ENCODE peak calls at places on chromosome 6, in nine cellular contexts. D, G, C, E, F, P, O, X and Y are unnamed samples.

GRCh38 chr6:144372611-144373010 is 87.5 kb downstream of the UTRN start:
- DNase-seq in D (no peak), E (no peak), X (no peak), G (no peak), P (no peak), C (no peak), F (no peak), O (no peak), Y (no peak)

GRCh38 chr6:54813901-54814300 is 32.7 kb upstream of the FAM83B start:
- DNase-seq in P (no peak), F (peak; percentile 92), C (no peak), X (no peak), E (no peak), G (no peak), D (peak; percentile 52), O (no peak), Y (no peak)

GRCh38 chr6:80932364-80932763 is 820.1 kb downstream of the TENT5A start:
- DNase-seq in D (peak; percentile 27), G (no peak), P (no peak), E (no peak), O (no peak), C (no peak), X (no peak), F (no peak), Y (no peak)

GRCh38 chr6:157314705-157315321 is 8.5 kb downstream of the TMEM242 start:
- DNase-seq in P (no peak), D (peak; percentile 76), E (no peak), O (no peak), X (no peak), G (no peak), F (peak; percentile 42), C (no peak), Y (no peak)

GRCh38 chr6:7424967-7425807 is 35.6 kb downstream of the RIOK1 start:
- DNase-seq in O (no peak), D (peak; percentile 41), G (peak; percentile 2), X (no peak), E (no peak), F (peak; percentile 35), C (no peak), P (no peak), Y (peak; percentile 1)

GRCh38 chr6:100512203-100512862 is 47.6 kb upstream of the SIM1 start:
- DNase-seq in O (no peak), F (no peak), E (no peak), P (no peak), G (no peak), C (no peak), X (no peak), D (peak; percentile 12), Y (no peak)

GRCh38 chr6:20168668-20169633 is 43.3 kb downstream of the MBOAT1 start:
- DNase-seq in F (no peak), P (no peak), X (no peak), G (no peak), O (no peak), D (no peak), E (no peak), C (no peak), Y (no peak)

GRCh38 chr6:137043710-137044365 is 927 bp downstream of the IL20RA start:
- DNase-seq in F (no peak), D (peak; percentile 51), G (peak; percentile 28), C (no peak), P (no peak), X (peak; percentile 10), E (no peak), O (no peak), Y (peak; percentile 37)

GRCh38 chr6:105803439-105803838 is 282.7 kb upstream of the PRDM1 start:
- DNase-seq in D (no peak), O (no peak), C (no peak), F (no peak), X (no peak), P (no peak), E (no peak), G (no peak), Y (no peak)

GRCh38 chr6:149459761-149460160 is 25.1 kb downstream of the ZC3H12D start:
- DNase-seq in F (no peak), X (no peak), P (no peak), G (no peak), E (no peak), O (no peak), D (peak; percentile 43), C (no peak), Y (no peak)

GRCh38 chr6:154297711-154298110 is 58.9 kb downstream of the IPCEF1 start:
- DNase-seq in P (no peak), D (peak; percentile 27), O (no peak), C (no peak), G (no peak), X (no peak), E (no peak), F (no peak), Y (no peak)